ENCODE peak calls at places on chromosomes 12 and 14, in ten cellular contexts. L is activated CD4-positive, alpha-beta memory T cell treated with anti-CD3 and anti-CD28 coated beads, Interleukin-2, amount 10 ng/mL, durations not matched to agents 7 days and 5 days; B is NCI-H82; A is stimulated activated CD8-positive, alpha-beta memory T cell treated with anti-CD3 and anti-CD28 coated beads, Interleukin-12 subunit alpha, Interleukin-12 subunit beta, amount 100 ng/mL, for 4 hours; E is activated CD4-positive, alpha-beta T cell treated with anti-CD3 and anti-CD28 coated beads, Interleukin-2, amount 50 U/mL, for 48 hours; C is cortex of kidney; G is ecto neural progenitor cell; H is ELR; P is non-pigmented ciliary epithelial cell; Y is body of pancreas. X is an unnamed sample.

GRCh38 chr12:105906545-105906944 is 232.2 kb downstream of the NUAK1 start:
- DNase-seq in L (no peak), A (no peak), E (no peak), H (no peak), P (no peak), C (no peak), B (no peak), G (no peak), Y (no peak), X (no peak)

GRCh38 chr12:65935906-65936528 is 111.7 kb downstream of the HMGA2 start:
- DNase-seq in G (no peak), H (no peak), L (no peak), E (no peak), B (no peak), Y (no peak), A (no peak), C (no peak), P (no peak), X (no peak)

GRCh38 chr12:19474147-19474546 is 34.9 kb downstream of the AEBP2 start:
- DNase-seq in H (no peak), Y (no peak), B (no peak), E (no peak), A (no peak), P (no peak), C (no peak), L (no peak), G (no peak), X (no peak)

GRCh38 chr12:25653487-25654175 is 100.5 kb upstream of the LMNTD1 start:
- DNase-seq in Y (peak), H (no peak), B (peak), C (no peak), P (no peak), L (no peak), G (no peak), A (no peak), E (no peak), X (no peak)

GRCh38 chr14:99883866-99884650 is 90.8 kb downstream of the EML1 start:
- DNase-seq in A (no peak), G (no peak), P (no peak), H (no peak), L (no peak), C (no peak), B (peak), Y (no peak), E (no peak), X (no peak)

GRCh38 chr14:99754141-99755067 is 38.8 kb upstream of the EML1 start:
- DNase-seq in H (peak), Y (no peak), E (peak), A (no peak), P (no peak), L (no peak), C (no peak), B (peak), G (no peak), X (no peak)

GRCh38 chr12:104604995-104605675 is 148.4 kb downstream of the CHST11 start:
- DNase-seq in E (no peak), A (no peak), Y (no peak), H (peak), P (no peak), G (peak), B (no peak), L (no peak), C (no peak), X (no peak)

GRCh38 chr14:85596562-85596961 is 66.6 kb downstream of the FLRT2 start:
- DNase-seq in E (no peak), P (no peak), G (no peak), B (no peak), Y (no peak), A (no peak), C (no peak), L (no peak), H (no peak), X (no peak)

GRCh38 chr14:35446450-35446849 is 41.9 kb upstream of the NFKBIA start:
- DNase-seq in A (no peak), P (no peak), G (no peak), H (no peak), E (no peak), C (no peak), Y (no peak), L (no peak), B (no peak), X (no peak)

GRCh38 chr14:100236873-100237272 is 2.1 kb upstream of the YY1 start:
- DNase-seq in Y (no peak), G (no peak), L (no peak), P (no peak), A (no peak), H (no peak), E (no peak), C (no peak), B (no peak), X (no peak)

GRCh38 chr12:104933778-104934177 is 24.3 kb downstream of the SLC41A2 start:
- DNase-seq in A (no peak), B (no peak), C (no peak), G (no peak), Y (no peak), P (no peak), E (no peak), H (no peak), L (no peak), X (no peak)

GRCh38 chr12:22101749-22102243 is 55.8 kb downstream of the CMAS start:
- DNase-seq in Y (no peak), E (peak), G (no peak), L (no peak), B (no peak), P (peak), C (no peak), H (peak), A (no peak), X (peak)

GRCh38 chr14:78358631-78359030 is 188.5 kb downstream of the NRXN3 start:
- DNase-seq in H (no peak), G (no peak), Y (no peak), A (no peak), E (no peak), B (no peak), P (no peak), L (no peak), C (no peak), X (no peak)